ENCODE peak calls at places on chromosomes 2 and 18, in eight cellular contexts. C is lung; Y is A673; E is CD4-positive, CD25-positive, alpha-beta regulatory T cell; N is GM23248; S is mesendoderm; R is endodermal cell; G is psoas muscle. M is an unnamed sample. For H3K4me1 and H3K36me3, the result is how much of the 10 kb centered on the place peaks cover.

GRCh38 chr2:25790074-25790473 is 88.2 kb downstream of the ASXL2 start:
- DNase-seq in C (no peak), Y (no peak), E (no peak), N (peak), S (no peak), R (no peak), G (no peak), M (no peak)

GRCh38 chr2:86610871-86611270 is 12.8 kb downstream of the RNF103 start:
- DNase-seq in C (no peak), Y (no peak), E (no peak), N (no peak), S (no peak), R (no peak), G (no peak), M (no peak)

GRCh38 chr18:70359071-70359470 is 70.2 kb downstream of the SOCS6 start:
- DNase-seq in C (no peak), Y (no peak), E (no peak), N (no peak), S (no peak), R (no peak), G (no peak), M (no peak)

GRCh38 chr18:59022167-59022945 is 117.3 kb upstream of the SEC11C start:
- DNase-seq in C (no peak), Y (no peak), E (no peak), N (peak), S (no peak), R (peak), G (no peak), M (no peak)

GRCh38 chr2:26910176-26910575 is 60.3 kb upstream of the MAPRE3 start:
- DNase-seq in C (no peak), Y (no peak), E (no peak), N (no peak), S (no peak), R (no peak), G (no peak), M (no peak)

GRCh38 chr18:73564073-73564472 is 583.6 kb downstream of the FBXO15 start:
- DNase-seq in C (no peak), Y (peak), E (no peak), N (peak), S (peak), R (no peak), G (no peak), M (no peak)

GRCh38 chr2:19607931-19608762 is 249.7 kb upstream of the OSR1 start:
- DNase-seq in C (no peak), Y (peak), E (no peak), N (peak), S (peak), R (no peak), G (peak), M (no peak)

GRCh38 chr2:27581417-27582128 is 1.3 kb upstream of the ZNF512 start:
- DNase-seq in C (no peak), Y (no peak), E (no peak), N (no peak), S (no peak), R (no peak), G (no peak), M (no peak)

GRCh38 chr2:100470898-100471514 is 724 bp downstream of the NMS start:
- DNase-seq in C (no peak), Y (peak), E (no peak), N (peak), S (peak), R (peak), G (no peak), M (peak)

GRCh38 chr18:56245856-56246575 is 392.4 kb downstream of the TXNL1 start:
- DNase-seq in C (no peak), Y (peak), E (no peak), N (peak), S (peak), R (no peak), G (no peak), M (no peak)

GRCh38 chr2:158202151-158202778 is 100.6 kb downstream of the UPP2 start:
- DNase-seq in C (no peak), Y (peak), E (no peak), N (peak), S (no peak), R (no peak), G (no peak), M (no peak)

GRCh38 chr2:68772109-68772508 is 37.5 kb downstream of the ARHGAP25 start:
- DNase-seq in C (no peak), Y (no peak), E (no peak), N (no peak), S (no peak), R (no peak), G (no peak), M (no peak)
- H3K4me1 ChIP-seq in C (under half), Y (under half), E (half or more), N (under half), S (under half), R (under half), G (under half), M (under half)

GRCh38 chr2:60555066-60555793 is 1.8 kb upstream of the BCL11A start:
- DNase-seq in C (peak), Y (peak), E (peak), N (peak), S (peak), R (peak), G (peak), M (peak)

GRCh38 chr2:60556998-60557955 is 3.8 kb upstream of the BCL11A start:
- DNase-seq in C (no peak), Y (no peak), E (no peak), N (no peak), S (peak), R (no peak), G (no peak), M (peak)

GRCh38 chr2:60554649-60555065 is 1.2 kb upstream of the BCL11A start:
- DNase-seq in C (no peak), Y (peak), E (no peak), N (no peak), S (peak), R (peak), G (no peak), M (no peak)

GRCh38 chr2:60556441-60556997 is 3.1 kb upstream of the BCL11A start:
- DNase-seq in C (no peak), Y (no peak), E (no peak), N (no peak), S (no peak), R (peak), G (no peak), M (no peak)

DNA sequence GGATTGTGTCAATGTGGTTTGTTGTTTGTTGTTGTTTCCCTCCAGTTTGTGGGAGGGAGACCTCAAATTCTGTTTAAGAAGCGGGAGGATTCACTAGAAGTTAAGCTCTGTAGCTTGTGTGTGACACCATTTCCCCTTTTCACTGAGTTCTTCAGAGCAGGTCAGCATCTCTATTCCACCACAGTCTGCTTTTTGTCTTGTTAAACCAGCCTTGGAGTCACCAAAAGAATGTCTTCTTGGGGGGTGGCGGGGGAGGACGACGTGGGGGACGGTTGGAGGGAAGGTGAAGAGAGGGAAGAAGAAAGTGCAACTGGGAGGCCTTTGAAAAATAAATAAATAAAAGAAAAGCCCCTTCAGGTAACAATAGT is 2.3 kb upstream of the BCL11A start:
- DNase-seq in C (no peak), Y (no peak), E (no peak), N (no peak), S (peak), R (peak), G (no peak), M (no peak)
- H3K4me3 ChIP-seq in C (no peak), Y (peak), E (peak), N (peak), S (peak), R (peak), G (peak), M (peak)

GRCh38 chr2:238182362-238182761 is 21.1 kb downstream of the ILKAP start:
- DNase-seq in C (no peak), Y (no peak), E (no peak), N (no peak), S (no peak), R (no peak), G (no peak), M (no peak)

GRCh38 chr2:238190445-238190844 is 13.1 kb downstream of the ILKAP start:
- DNase-seq in C (no peak), Y (no peak), E (no peak), N (no peak), S (no peak), R (no peak), G (no peak), M (no peak)

GRCh38 chr2:238183846-238184245 is 19.6 kb downstream of the ILKAP start:
- DNase-seq in C (no peak), Y (no peak), E (no peak), N (no peak), S (no peak), R (no peak), G (no peak), M (no peak)

DNA sequence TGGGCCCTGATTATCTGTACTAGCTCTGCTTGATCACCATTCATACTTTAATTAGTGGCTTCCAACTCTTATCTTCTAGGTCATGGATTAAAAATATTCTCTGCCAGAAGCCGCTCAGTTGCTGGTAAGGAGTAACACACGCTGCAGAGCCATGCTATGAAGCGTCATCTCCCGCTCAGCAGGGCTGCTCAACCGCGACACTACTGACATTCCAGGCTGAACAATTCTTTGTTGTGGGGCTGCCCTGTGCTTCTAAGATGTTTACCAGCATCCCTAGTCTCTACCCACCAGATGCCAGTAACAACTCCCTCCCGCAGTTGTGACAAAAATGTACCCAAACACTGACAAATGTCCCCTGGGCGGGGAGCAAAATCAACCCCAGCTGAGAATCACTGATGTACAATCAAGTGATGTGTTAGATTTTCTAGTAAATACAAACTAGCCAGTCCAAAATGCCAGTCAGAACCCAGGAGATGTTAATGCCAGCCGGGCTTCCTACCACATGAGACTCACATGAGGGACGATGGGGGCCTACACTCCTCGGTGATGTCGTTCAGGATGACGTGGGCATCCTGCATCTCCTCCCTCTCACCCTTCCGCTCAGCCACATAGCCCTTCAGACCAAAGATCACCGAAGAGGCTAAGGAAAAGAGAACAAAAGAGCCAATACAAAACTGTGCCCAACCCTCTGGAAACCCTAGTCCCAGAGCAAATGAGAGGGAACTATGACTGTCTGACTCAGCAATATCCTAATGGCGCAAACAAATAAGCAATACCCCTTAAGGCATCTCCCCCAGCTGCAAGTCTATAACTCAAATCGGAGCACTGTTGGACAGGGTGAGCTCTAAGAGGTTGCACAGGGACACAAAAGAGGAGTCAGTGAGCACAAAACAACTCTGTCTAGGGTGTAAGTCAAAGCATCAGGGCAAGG is 15.6 kb downstream of the ILKAP start:
- DNase-seq in C (no peak), Y (no peak), E (no peak), N (no peak), S (no peak), R (no peak), G (no peak), M (no peak)
- H3K36me3 ChIP-seq in C (half or more), Y (half or more), E (half or more), N (half or more), S (under half), R (half or more), G (under half), M (half or more)

GRCh38 chr2:189407161-189407943 is 33.9 kb upstream of the WDR75 start:
- DNase-seq in C (no peak), Y (peak), E (no peak), N (peak), S (no peak), R (no peak), G (no peak), M (peak)
- H3K4me1 ChIP-seq in C (under half), Y (under half), E (under half), N (under half), S (under half), R (under half), G (under half), M (half or more)

GRCh38 chr2:201858781-201859180 is 52.4 kb downstream of the CDK15 start:
- DNase-seq in C (no peak), Y (peak), E (no peak), N (peak), S (peak), R (peak), G (peak), M (peak)
- H3K4me3 ChIP-seq in C (no peak), Y (peak), E (no peak), N (peak), S (no peak), R (peak), G (peak), M (no peak)

GRCh38 chr2:237096201-237096600 is 10.5 kb downstream of the COPS8 start:
- DNase-seq in C (no peak), Y (no peak), E (no peak), N (no peak), S (no peak), R (no peak), G (no peak), M (no peak)
- H3K36me3 ChIP-seq in C (under half), Y (half or more), E (half or more), N (under half), S (under half), R (half or more), G (under half), M (half or more)

GRCh38 chr2:241945311-241945710 is 75.8 kb downstream of the RTP5 start:
- DNase-seq in C (no peak), Y (no peak), E (no peak), N (no peak), S (no peak), R (no peak), G (no peak), M (no peak)

GRCh38 chr2:241946306-241947003 is 76.9 kb downstream of the RTP5 start:
- DNase-seq in C (no peak), Y (no peak), E (no peak), N (no peak), S (no peak), R (no peak), G (no peak), M (peak)

GRCh38 chr2:241944821-241945220 is 75.3 kb downstream of the RTP5 start:
- DNase-seq in C (no peak), Y (no peak), E (no peak), N (no peak), S (no peak), R (peak), G (no peak), M (no peak)

GRCh38 chr2:241947004-241947350 is 77.4 kb downstream of the RTP5 start:
- DNase-seq in C (no peak), Y (no peak), E (no peak), N (no peak), S (no peak), R (no peak), G (no peak), M (no peak)

GRCh38 chr2:241945803-241946202 is 76.3 kb downstream of the RTP5 start:
- DNase-seq in C (no peak), Y (no peak), E (no peak), N (no peak), S (no peak), R (no peak), G (no peak), M (no peak)
- H3K4me1 ChIP-seq in C (under half), Y (under half), E (under half), N (under half), S (under half), R (under half), G (under half), M (under half)

GRCh38 chr18:8798996-8799395 is 93.6 kb downstream of the MTCL1 start:
- DNase-seq in C (no peak), Y (peak), E (no peak), N (peak), S (no peak), R (no peak), G (no peak), M (no peak)
- H3K4me3 ChIP-seq in C (no peak), Y (no peak), E (no peak), N (no peak), S (no peak), R (no peak), G (no peak), M (no peak)